ENCODE peak calls at places on chromosome 18, in five cellular contexts. One of them, this sample, is unnamed.

GRCh38 chr18:77254711-77255110 is 5.1 kb downstream of the GALR1 start:
- DNase-seq in astrocyte of the spinal cord: no peak
- DNase-seq in mucosa of descending colon: no peak
- DNase-seq in body of pancreas: no peak
- DNase-seq in naive B cell: no peak
- DNase-seq in this sample: no peak

GRCh38 chr18:36303203-36303844 is 5.8 kb downstream of the FHOD3 start:
- DNase-seq in astrocyte of the spinal cord: no peak
- DNase-seq in mucosa of descending colon: no peak
- DNase-seq in body of pancreas: no peak
- DNase-seq in naive B cell: no peak
- DNase-seq in this sample: no peak

GRCh38 chr18:76368976-76369375 is 126.1 kb downstream of the ZNF516 start:
- DNase-seq in naive B cell: no peak
- DNase-seq in mucosa of descending colon: no peak
- DNase-seq in body of pancreas: no peak
- DNase-seq in astrocyte of the spinal cord: no peak
- DNase-seq in this sample: no peak

GRCh38 chr18:27668126-27668525 is 483.0 kb upstream of the CHST9 start:
- DNase-seq in naive B cell: no peak
- DNase-seq in body of pancreas: no peak
- DNase-seq in astrocyte of the spinal cord: peak
- DNase-seq in mucosa of descending colon: no peak
- DNase-seq in this sample: no peak

GRCh38 chr18:36448384-36449290 is 151.1 kb downstream of the FHOD3 start:
- DNase-seq in mucosa of descending colon: no peak
- DNase-seq in astrocyte of the spinal cord: no peak
- DNase-seq in naive B cell: no peak
- DNase-seq in body of pancreas: no peak
- DNase-seq in this sample: no peak

GRCh38 chr18:74146756-74147155 is 878 bp downstream of the FBXO15 start:
- DNase-seq in mucosa of descending colon: no peak
- DNase-seq in naive B cell: no peak
- DNase-seq in body of pancreas: no peak
- DNase-seq in astrocyte of the spinal cord: no peak
- DNase-seq in this sample: peak

GRCh38 chr18:37574113-37574512 is 8.5 kb upstream of the CELF4 start:
- DNase-seq in body of pancreas: no peak
- DNase-seq in mucosa of descending colon: no peak
- DNase-seq in astrocyte of the spinal cord: no peak
- DNase-seq in naive B cell: no peak
- DNase-seq in this sample: no peak

GRCh38 chr18:7646174-7646886 is 79.2 kb downstream of the PTPRM start:
- DNase-seq in astrocyte of the spinal cord: no peak
- DNase-seq in naive B cell: no peak
- DNase-seq in body of pancreas: no peak
- DNase-seq in mucosa of descending colon: no peak
- DNase-seq in this sample: no peak

GRCh38 chr18:27061488-27062095 is 123.5 kb downstream of the CHST9 start:
- DNase-seq in body of pancreas: no peak
- DNase-seq in mucosa of descending colon: no peak
- DNase-seq in astrocyte of the spinal cord: no peak
- DNase-seq in naive B cell: no peak
- DNase-seq in this sample: no peak

GRCh38 chr18:35510071-35511010 is 12.6 kb upstream of the INO80C start:
- DNase-seq in mucosa of descending colon: no peak
- DNase-seq in body of pancreas: no peak
- DNase-seq in naive B cell: no peak
- DNase-seq in astrocyte of the spinal cord: no peak
- DNase-seq in this sample: no peak

GRCh38 chr18:50805732-50806131 is 14.1 kb downstream of the MRO start:
- DNase-seq in body of pancreas: no peak
- DNase-seq in naive B cell: no peak
- DNase-seq in mucosa of descending colon: no peak
- DNase-seq in astrocyte of the spinal cord: no peak
- DNase-seq in this sample: no peak

GRCh38 chr18:78542204-78542603 is 437.4 kb upstream of the SALL3 start:
- DNase-seq in body of pancreas: peak
- DNase-seq in naive B cell: no peak
- DNase-seq in astrocyte of the spinal cord: no peak
- DNase-seq in mucosa of descending colon: no peak
- DNase-seq in this sample: no peak